ENCODE peak calls at places on chromosome 18, in four cellular contexts. U is naive thymus-derived CD8-positive, alpha-beta T cell; Q is right cardiac atrium; B is amniotic stem cell. O is an unnamed sample.

GRCh38 chr18:56248613-56249235 is 389.7 kb downstream of the TXNL1 start:
- DNase-seq in U (no peak), B (no peak), Q (no peak), O (no peak)

GRCh38 chr18:62967089-62967488 is 251.7 kb downstream of the PHLPP1 start:
- DNase-seq in B (no peak), Q (no peak), U (no peak), O (no peak)

GRCh38 chr18:48072428-48073204 is 142.2 kb upstream of the SMAD2 start:
- DNase-seq in U (no peak), Q (no peak), B (no peak), O (no peak)

GRCh38 chr18:58538604-58539386 is 90.1 kb downstream of the ALPK2 start:
- DNase-seq in B (no peak), U (no peak), Q (no peak), O (no peak)

GRCh38 chr18:22924589-22924988 is 8.5 kb upstream of the RBBP8 start:
- DNase-seq in U (no peak), Q (no peak), B (no peak), O (no peak)

GRCh38 chr18:43665239-43665788 is 388.0 kb upstream of the SYT4 start:
- DNase-seq in B (peak), Q (no peak), U (no peak), O (no peak)

GRCh38 chr18:75530548-75531211 is 103.2 kb upstream of the SMIM21 start:
- DNase-seq in B (no peak), Q (peak), U (no peak), O (no peak)

GRCh38 chr18:76476665-76477561 is 18.1 kb downstream of the ZNF516 start:
- DNase-seq in Q (no peak), U (no peak), B (peak), O (no peak)

GRCh38 chr18:56799756-56800155 is 148.6 kb downstream of the WDR7 start:
- DNase-seq in U (no peak), B (no peak), Q (no peak), O (no peak)

GRCh38 chr18:46070683-46071614 is 1.1 kb downstream of the PSTPIP2 start:
- DNase-seq in Q (no peak), B (no peak), U (no peak), O (peak)

GRCh38 chr18:62717059-62717849 is 1.9 kb downstream of the PHLPP1 start:
- DNase-seq in Q (no peak), B (no peak), U (no peak), O (no peak)

GRCh38 chr18:59783138-59783537 is 85.9 kb upstream of the CCBE1 start:
- DNase-seq in Q (no peak), B (peak), U (no peak), O (no peak)

GRCh38 chr18:60198063-60198462 is 174.5 kb downstream of the MC4R start:
- DNase-seq in B (no peak), U (no peak), Q (no peak), O (no peak)

GRCh38 chr18:57435851-57436192 is 648 bp downstream of the ONECUT2 start:
- DNase-seq in Q (no peak), B (no peak), U (no peak), O (no peak)

GRCh38 chr18:28412521-28412920 is 235.6 kb upstream of the CDH2 start:
- DNase-seq in Q (no peak), U (no peak), B (no peak), O (peak)

GRCh38 chr18:24056506-24056905 is 42.0 kb downstream of the TTC39C start:
- DNase-seq in U (no peak), B (no peak), Q (no peak), O (no peak)

O was measured in SJCRH30.